ENCODE peak calls at places on chromosome 12, in seven cellular contexts. F, U, Y, N, T, A and B are unnamed samples.

GRCh38 chr12:104686196-104686595 is 229.4 kb downstream of the CHST11 start:
- DNase-seq in F (no peak), U (no peak), Y (no peak), N (no peak), T (no peak), A (no peak), B (no peak)

GRCh38 chr12:109504068-109504467 is 26.6 kb downstream of the UBE3B start:
- DNase-seq in F (no peak), U (no peak), Y (no peak), N (no peak), T (no peak), A (no peak), B (no peak)

GRCh38 chr12:109258607-109259544 is 50.2 kb downstream of the FOXN4 start:
- DNase-seq in F (no peak), U (no peak), Y (no peak), N (no peak), T (no peak), A (no peak), B (no peak)

GRCh38 chr12:68137278-68137930 is 22.1 kb downstream of the IFNG start:
- DNase-seq in F (no peak), U (no peak), Y (no peak), N (no peak), T (no peak), A (no peak), B (no peak)

GRCh38 chr12:29073631-29074239 is 75.3 kb upstream of the FAR2 start:
- DNase-seq in F (peak; percentile 46), U (peak; percentile 35), Y (no peak), N (no peak), T (peak; percentile 40), A (no peak), B (peak; percentile 13)

GRCh38 chr12:72681028-72681427 is 408.9 kb downstream of the TRHDE start:
- DNase-seq in F (no peak), U (no peak), Y (no peak), N (no peak), T (no peak), A (no peak), B (no peak)

GRCh38 chr12:93567174-93567573 is 5.3 kb upstream of the SOCS2 start:
- DNase-seq in F (no peak), U (no peak), Y (no peak), N (no peak), T (no peak), A (no peak), B (no peak)

GRCh38 chr12:76032043-76032981 is 736 bp upstream of the PHLDA1 start:
- DNase-seq in F (peak; percentile 27), U (no peak), Y (peak; percentile 41), N (peak; percentile 34), T (peak; percentile 74), A (no peak), B (peak; percentile 70)

GRCh38 chr12:10395390-10395998 is 5.7 kb upstream of the KLRK1 start:
- DNase-seq in F (peak; percentile 41), U (no peak), Y (peak; percentile 25), N (peak; percentile 60), T (no peak), A (no peak), B (peak; percentile 85)

GRCh38 chr12:122491991-122492390 is 8.7 kb downstream of the ZCCHC8 start:
- DNase-seq in F (no peak), U (no peak), Y (no peak), N (no peak), T (no peak), A (no peak), B (peak; percentile 89)

GRCh38 chr12:1523046-1523445 is 71.3 kb downstream of the FBXL14 start:
- DNase-seq in F (no peak), U (no peak), Y (no peak), N (no peak), T (no peak), A (peak; percentile 49), B (no peak)

GRCh38 chr12:32768518-32768917 is 12.8 kb upstream of the YARS2 start:
- DNase-seq in F (no peak), U (no peak), Y (no peak), N (no peak), T (no peak), A (no peak), B (no peak)

GRCh38 chr12:13178568-13179158 is 17.9 kb upstream of the EMP1 start:
- DNase-seq in F (no peak), U (no peak), Y (no peak), N (no peak), T (no peak), A (peak; percentile 29), B (no peak)

GRCh38 chr12:9699269-9699897 is 29.9 kb downstream of the CLEC2D start:
- DNase-seq in F (no peak), U (no peak), Y (no peak), N (no peak), T (no peak), A (no peak), B (no peak)

GRCh38 chr12:63814146-63814774 is 30.2 kb upstream of the SRGAP1 start:
- DNase-seq in F (no peak), U (no peak), Y (no peak), N (no peak), T (no peak), A (no peak), B (no peak)

GRCh38 chr12:89464974-89465592 is 59.5 kb downstream of the GALNT4 start:
- DNase-seq in F (no peak), U (no peak), Y (no peak), N (no peak), T (no peak), A (no peak), B (no peak)

GRCh38 chr12:111068281-111068680 is 147.9 kb upstream of the MYL2 start:
- DNase-seq in F (no peak), U (no peak), Y (no peak), N (no peak), T (no peak), A (no peak), B (no peak)

GRCh38 chr12:40792792-40793386 is 100.7 kb downstream of the CNTN1 start:
- DNase-seq in F (no peak), U (no peak), Y (no peak), N (no peak), T (no peak), A (no peak), B (no peak)

GRCh38 chr12:14278294-14278953 is 87.1 kb upstream of the ATF7IP start:
- DNase-seq in F (no peak), U (no peak), Y (no peak), N (no peak), T (no peak), A (no peak), B (no peak)

GRCh38 chr12:89836026-89836425 is 127.4 kb upstream of the ATP2B1 start:
- DNase-seq in F (no peak), U (no peak), Y (no peak), N (no peak), T (no peak), A (no peak), B (no peak)

DNA sequence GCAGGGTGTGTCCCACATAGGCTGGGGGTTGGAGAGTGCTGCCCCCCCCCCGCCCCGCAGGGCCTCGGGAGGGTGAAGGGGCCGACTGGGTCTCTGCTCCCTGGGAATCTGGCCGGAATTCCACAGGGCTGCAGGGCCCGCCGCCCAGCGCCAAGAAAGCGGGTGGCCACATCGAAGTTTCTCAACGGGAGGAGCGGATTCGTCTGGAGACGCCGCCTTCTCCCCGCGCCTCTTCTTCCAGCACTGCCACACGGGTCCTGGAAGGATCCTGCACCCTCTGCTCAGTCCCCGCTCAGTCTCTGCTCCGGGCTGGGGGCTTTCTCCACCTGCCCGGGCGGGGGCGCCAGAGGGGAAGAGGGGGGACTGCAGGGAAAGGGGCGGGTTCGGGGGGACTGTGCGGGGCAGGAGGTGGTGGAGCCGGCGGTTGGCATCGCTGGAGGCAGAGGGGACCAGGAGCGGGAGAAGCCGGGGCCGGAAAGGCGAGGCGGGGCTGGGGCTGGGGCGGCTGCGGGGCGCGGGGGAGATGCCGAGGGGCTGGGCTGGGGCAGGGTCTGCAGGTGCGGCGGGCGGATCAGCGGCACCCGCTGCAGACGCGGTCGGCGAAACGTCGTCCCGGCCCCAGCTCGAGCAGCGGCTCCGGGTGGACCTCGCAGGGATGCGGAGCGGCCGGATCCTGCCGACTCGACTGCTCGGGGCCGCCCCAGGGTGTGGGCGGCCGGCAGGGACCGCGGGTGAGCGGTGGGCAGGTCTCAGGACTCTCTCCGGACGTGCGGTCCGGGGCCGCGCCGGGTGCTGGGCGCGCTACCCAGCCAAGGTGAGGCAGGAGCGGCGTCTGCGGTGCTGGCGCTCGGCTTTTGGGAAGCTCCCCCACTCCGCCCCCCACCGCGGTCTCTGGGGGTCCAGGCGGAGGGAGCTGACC is 811.4 kb upstream of the TMEM132C start:
- DNase-seq in F (no peak), U (no peak), Y (peak; percentile 63), N (no peak), T (no peak), A (peak; percentile 90), B (no peak)
- TF ChIP-seq SP1 in F (no peak), U (no peak), Y (no peak), N (no peak), T (no peak), A (no peak), B (no peak)

DNA sequence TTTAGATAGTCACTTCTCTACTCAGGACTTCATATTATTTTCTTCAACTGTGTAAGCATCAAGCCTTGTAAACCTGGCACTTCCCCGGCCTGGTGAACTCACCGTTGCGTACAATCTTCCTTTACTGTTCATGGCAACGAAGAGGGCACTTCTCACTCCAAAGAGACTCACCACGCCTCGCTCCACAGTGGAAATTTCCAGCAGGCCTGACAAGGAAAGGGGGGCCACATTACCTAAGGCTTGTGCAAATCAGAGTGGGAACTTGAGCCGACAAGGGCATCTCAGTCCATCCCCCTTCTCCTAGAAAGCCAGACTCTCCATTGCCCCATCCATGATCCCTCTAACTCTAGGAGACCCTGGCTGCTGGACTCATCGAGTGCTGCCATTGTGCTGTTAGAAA is 1.6 kb downstream of the FGF6 start:
- DNase-seq in F (no peak), U (no peak), Y (no peak), N (no peak), T (no peak), A (no peak), B (no peak)
- TF ChIP-seq SP1 in F (no peak), U (no peak), Y (no peak), N (no peak), T (no peak), A (no peak), B (no peak)

GRCh38 chr12:94873368-94874085 is 130.0 kb downstream of the NDUFA12 start:
- DNase-seq in F (peak; percentile 75), U (no peak), Y (peak; percentile 37), N (no peak), T (peak; percentile 31), A (peak; percentile 75), B (no peak)
- TF ChIP-seq SP1 in F (no peak), U (no peak), Y (no peak), N (no peak), T (no peak), A (no peak), B (no peak)

GRCh38 chr12:19802915-19803314 is 363.6 kb downstream of the AEBP2 start:
- DNase-seq in F (no peak), U (no peak), Y (no peak), N (no peak), T (no peak), A (no peak), B (no peak)

GRCh38 chr12:19799216-19799615 is 359.9 kb downstream of the AEBP2 start:
- DNase-seq in F (no peak), U (no peak), Y (no peak), N (no peak), T (no peak), A (no peak), B (no peak)

GRCh38 chr12:19801941-19802340 is 362.6 kb downstream of the AEBP2 start:
- DNase-seq in F (no peak), U (no peak), Y (no peak), N (no peak), T (no peak), A (no peak), B (no peak)

GRCh38 chr12:19799886-19800602 is 360.8 kb downstream of the AEBP2 start:
- DNase-seq in F (no peak), U (no peak), Y (no peak), N (no peak), T (no peak), A (no peak), B (no peak)

GRCh38 chr12:19800884-19801283 is 361.6 kb downstream of the AEBP2 start:
- DNase-seq in F (no peak), U (no peak), Y (no peak), N (peak; percentile 48), T (no peak), A (no peak), B (no peak)
- TF ChIP-seq SP1 in F (no peak), U (no peak), Y (no peak), N (no peak), T (no peak), A (no peak), B (no peak)